ENCODE peak calls at places on chromosomes 16 and 17, in nine cellular contexts. N, T, A, P, O, K, Z, V and L are unnamed samples.

GRCh38 chr17:80586464-80587228 is 42.0 kb downstream of the RPTOR start:
- DNase-seq in N (no peak), T (no peak), A (no peak), P (no peak), O (no peak), K (no peak), Z (peak), V (no peak), L (no peak)

GRCh38 chr17:75778861-75779249 is 5.8 kb upstream of the UNK start:
- DNase-seq in N (no peak), T (no peak), A (peak), P (no peak), O (no peak), K (no peak), Z (no peak), V (peak), L (no peak)

GRCh38 chr17:68562736-68563135 is 38.4 kb downstream of the FAM20A start:
- DNase-seq in N (no peak), T (no peak), A (no peak), P (no peak), O (no peak), K (no peak), Z (no peak), V (no peak), L (no peak)

GRCh38 chr17:17782425-17783120 is 54.2 kb downstream of the SREBF1 start:
- DNase-seq in N (peak), T (no peak), A (peak), P (peak), O (no peak), K (peak), Z (no peak), V (no peak), L (no peak)

GRCh38 chr17:36183001-36183810 is 6.8 kb upstream of the TBC1D3B start:
- DNase-seq in N (peak), T (peak), A (peak), P (peak), O (no peak), K (peak), Z (peak), V (no peak), L (peak)

GRCh38 chr17:41345992-41346391 is 4.6 kb downstream of the KRT33A start:
- DNase-seq in N (no peak), T (no peak), A (no peak), P (no peak), O (no peak), K (no peak), Z (no peak), V (no peak), L (no peak)

GRCh38 chr17:74860999-74861553 is 1.4 kb upstream of the GRIN2C start:
- DNase-seq in N (no peak), T (no peak), A (peak), P (no peak), O (no peak), K (no peak), Z (no peak), V (no peak), L (no peak)

GRCh38 chr16:58733248-58733670 is 857 bp downstream of the GOT2 start:
- DNase-seq in N (peak), T (no peak), A (no peak), P (no peak), O (no peak), K (no peak), Z (no peak), V (no peak), L (no peak)

GRCh38 chr17:40778466-40778865 is 3.9 kb downstream of the KRT27 start:
- DNase-seq in N (no peak), T (no peak), A (no peak), P (no peak), O (no peak), K (no peak), Z (no peak), V (no peak), L (no peak)

GRCh38 chr16:88437367-88437964 is 15.6 kb upstream of the ZFPM1 start:
- DNase-seq in N (peak), T (no peak), A (peak), P (peak), O (no peak), K (peak), Z (peak), V (peak), L (no peak)

GRCh38 chr16:87017388-87018012 is 299.7 kb downstream of the C16orf95 start:
- DNase-seq in N (no peak), T (peak), A (peak), P (no peak), O (no peak), K (peak), Z (peak), V (no peak), L (peak)

GRCh38 chr17:4590981-4591453 is 6.7 kb downstream of the SMTNL2 start:
- DNase-seq in N (no peak), T (no peak), A (no peak), P (no peak), O (no peak), K (no peak), Z (no peak), V (no peak), L (no peak)

GRCh38 chr17:48726916-48727286 is 1.6 kb downstream of the HOXB13 start:
- DNase-seq in N (no peak), T (no peak), A (no peak), P (no peak), O (no peak), K (no peak), Z (no peak), V (no peak), L (no peak)

GRCh38 chr17:38351412-38352222 is at the start of gene SOCS7:
- DNase-seq in N (peak), T (peak), A (peak), P (peak), O (peak), K (peak), Z (peak), V (peak), L (peak)

GRCh38 chr17:70169707-70170597 is 620 bp downstream of the KCNJ2 start:
- DNase-seq in N (no peak), T (no peak), A (peak), P (no peak), O (peak), K (peak), Z (peak), V (no peak), L (no peak)